ENCODE peak calls at places on chromosomes 5 and 9, in six cellular contexts. T, I, L, U, N and H are unnamed samples.

GRCh38 chr9:133892193-133892920 is 99.8 kb downstream of the VAV2 start:
- DNase-seq in T (no peak), L (no peak), U (no peak), I (no peak), N (no peak), H (no peak)

GRCh38 chr5:149581192-149581861 is at the start of gene ARHGEF37:
- DNase-seq in I (peak; percentile 96), T (peak; percentile 86), U (peak; percentile 94), L (peak; percentile 89), N (peak; percentile 49), H (peak; percentile 57)

GRCh38 chr9:135673941-135674340 is 10.8 kb downstream of the LCN9 start:
- DNase-seq in L (no peak), N (no peak), U (no peak), I (no peak), T (no peak), H (no peak)

GRCh38 chr9:13841801-13842462 is 472.0 kb downstream of the NFIB start:
- DNase-seq in L (no peak), U (no peak), I (peak; percentile 17), T (no peak), N (no peak), H (no peak)

GRCh38 chr5:157454273-157454672 is 5.7 kb upstream of the NIPAL4 start:
- DNase-seq in L (no peak), T (no peak), N (no peak), U (no peak), I (no peak), H (no peak)

GRCh38 chr5:107319921-107320320 is 350.8 kb downstream of the EFNA5 start:
- DNase-seq in I (no peak), T (no peak), L (no peak), N (no peak), U (no peak), H (no peak)

GRCh38 chr5:157820593-157821252 is 38.2 kb downstream of the CLINT1 start:
- DNase-seq in I (no peak), T (no peak), N (no peak), L (peak; percentile 28), U (no peak), H (no peak)

GRCh38 chr5:180669661-180670060 is 20.3 kb upstream of the FLT4 start:
- DNase-seq in N (no peak), I (no peak), L (no peak), T (no peak), U (no peak), H (no peak)

GRCh38 chr5:181215997-181216982 is 6.8 kb upstream of the TRIM41 start:
- DNase-seq in I (no peak), T (no peak), L (no peak), U (no peak), N (no peak), H (no peak)

GRCh38 chr5:168106008-168106761 is 185.3 kb upstream of the WWC1 start:
- DNase-seq in I (no peak), T (no peak), L (no peak), U (no peak), N (no peak), H (no peak)

GRCh38 chr9:71985070-71985956 is 73.9 kb downstream of the C9orf85 start:
- DNase-seq in N (no peak), L (no peak), T (no peak), U (no peak), I (no peak), H (no peak)

GRCh38 chr5:171055881-171056454 is 194.2 kb downstream of the RANBP17 start:
- DNase-seq in U (no peak), N (no peak), L (no peak), I (no peak), T (no peak), H (no peak)

GRCh38 chr9:111728617-111729366 is 65.9 kb downstream of the SHOC1 start:
- DNase-seq in L (no peak), T (no peak), N (no peak), I (no peak), U (no peak), H (no peak)

GRCh38 chr5:135829681-135830383 is 4.6 kb upstream of the SLC25A48 start:
- DNase-seq in L (no peak), I (peak; percentile 66), T (peak; percentile 47), U (peak; percentile 57), N (no peak), H (no peak)

GRCh38 chr5:97550164-97550563 is 367.1 kb upstream of the RIOK2 start:
- DNase-seq in U (no peak), T (no peak), L (no peak), I (no peak), N (no peak), H (no peak)

GRCh38 chr5:160655717-160656116 is 196.3 kb downstream of the ATP10B start:
- DNase-seq in I (no peak), L (no peak), U (no peak), N (no peak), T (no peak), H (no peak)

GRCh38 chr5:58462623-58463230 is 2.8 kb upstream of the PLK2 start:
- DNase-seq in T (peak; percentile 23), I (no peak), L (peak; percentile 49), N (peak; percentile 33), U (no peak), H (no peak)

GRCh38 chr9:7315746-7316457 is 483.7 kb downstream of the DMAC1 start:
- DNase-seq in I (no peak), U (no peak), T (no peak), N (no peak), L (no peak), H (no peak)

GRCh38 chr5:141637266-141637692 is 482 bp downstream of the RELL2 start:
- DNase-seq in L (no peak), U (no peak), T (peak; percentile 27), I (peak; percentile 42), N (peak; percentile 54), H (no peak)

GRCh38 chr9:134374301-134375010 is 48.2 kb downstream of the RXRA start:
- DNase-seq in U (peak; percentile 45), I (no peak), L (no peak), N (no peak), T (peak; percentile 37), H (no peak)

GRCh38 chr5:81232449-81233079 is 558 bp upstream of the CKMT2 start:
- DNase-seq in N (no peak), U (peak; percentile 85), I (peak; percentile 76), T (peak; percentile 9), L (peak; percentile 72), H (no peak)

GRCh38 chr9:89425921-89426388 is 72.0 kb downstream of the SEMA4D start:
- DNase-seq in L (no peak), T (no peak), N (no peak), I (no peak), U (no peak), H (no peak)

GRCh38 chr5:14902826-14903560 is 31.4 kb upstream of the ANKH start:
- DNase-seq in T (no peak), I (no peak), N (no peak), U (no peak), L (no peak), H (no peak)

GRCh38 chr5:170821257-170821800 is 37.8 kb downstream of the GABRP start:
- DNase-seq in L (no peak), U (no peak), N (no peak), I (no peak), T (no peak), H (no peak)

DNA sequence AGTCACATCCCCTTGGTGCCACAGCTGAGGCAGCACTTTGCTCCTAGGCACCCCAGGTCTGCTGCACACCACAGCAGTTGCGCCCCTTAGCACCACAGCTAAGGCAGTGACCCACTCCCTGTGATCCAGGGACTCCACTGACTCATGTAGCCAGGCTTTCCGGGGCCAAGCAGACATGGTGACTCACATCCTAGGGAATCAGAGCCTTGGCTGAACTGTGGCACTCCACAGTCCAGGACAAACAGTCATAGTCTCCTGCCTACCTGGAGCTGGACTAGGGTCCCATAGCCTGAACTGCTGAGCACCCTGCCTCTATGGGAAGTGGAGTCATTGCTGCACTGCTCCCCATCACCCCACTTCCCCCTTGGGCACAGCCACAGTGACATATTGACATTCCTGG is 338.7 kb downstream of the NPR3 start:
- DNase-seq in T (no peak), N (no peak), U (no peak), L (no peak), I (no peak), H (no peak)
- TF ChIP-seq CTCF in T (no peak), N (no peak), U (no peak), L (no peak), I (no peak), H (no peak)

GRCh38 chr5:45772402-45772801 is 76.2 kb upstream of the HCN1 start:
- DNase-seq in T (no peak), U (no peak), N (no peak), L (no peak), I (no peak), H (no peak)

GRCh38 chr5:45779874-45780671 is 83.9 kb upstream of the HCN1 start:
- DNase-seq in N (no peak), U (no peak), L (no peak), T (peak; percentile 20), I (no peak), H (no peak)

DNA sequence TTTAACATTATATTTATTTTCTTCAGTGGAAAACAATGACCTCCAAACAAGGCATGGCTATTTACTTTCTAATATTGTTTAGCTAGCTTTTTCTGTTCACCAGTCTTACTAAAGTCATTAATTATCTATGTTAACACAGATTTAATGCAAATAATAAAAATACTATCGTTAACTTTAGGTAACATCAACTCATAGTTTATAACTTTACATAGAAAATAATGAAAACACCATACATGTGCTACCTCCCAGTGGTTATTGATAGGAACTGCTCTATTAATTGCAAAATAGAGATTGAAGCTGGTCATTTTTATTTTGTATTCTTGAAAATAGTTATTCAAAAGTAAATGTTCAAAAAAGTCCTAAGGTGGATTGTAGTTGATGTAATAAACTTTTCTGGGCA is 78.3 kb upstream of the HCN1 start:
- DNase-seq in L (no peak), T (no peak), N (no peak), I (no peak), U (no peak), H (no peak)
- TF ChIP-seq CTCF in L (no peak), T (peak; percentile 30), N (no peak), I (no peak), U (peak; percentile 49), H (no peak)

DNA sequence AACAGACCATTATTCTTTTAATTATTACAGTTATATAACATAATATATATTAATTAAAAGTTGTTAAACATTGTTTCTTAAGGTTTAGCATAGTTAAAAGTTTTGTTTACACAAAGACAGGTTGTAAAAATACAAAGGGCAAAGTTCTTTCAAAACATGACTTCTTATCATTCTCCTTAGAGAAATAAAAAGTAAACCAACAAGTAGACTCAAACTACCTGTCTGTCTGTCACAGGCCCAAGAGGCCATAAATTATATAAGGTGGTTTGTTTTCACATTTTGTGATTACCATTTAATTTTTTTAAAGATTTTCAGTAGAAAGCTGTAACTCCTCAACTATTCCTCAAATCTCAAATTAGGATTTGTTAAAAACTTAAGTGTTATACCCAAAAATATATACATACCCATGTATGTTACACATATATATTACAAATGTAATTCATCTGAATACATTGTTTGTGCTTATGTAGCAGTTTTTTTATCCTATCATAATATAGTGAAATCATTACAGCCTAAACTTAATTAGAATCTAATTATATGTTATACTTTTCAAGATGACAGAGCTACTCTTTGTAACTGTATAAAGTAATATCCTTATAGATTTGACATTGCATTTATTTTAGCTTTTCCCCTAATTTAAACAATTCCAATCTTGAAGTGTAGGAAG is 93.8 kb upstream of the GRHPR start:
- DNase-seq in N (no peak), I (no peak), T (no peak), U (no peak), L (no peak), H (no peak)
- TF ChIP-seq CTCF in N (no peak), I (no peak), T (no peak), U (no peak), L (no peak), H (no peak)

GRCh38 chr9:86353591-86354047 is 591 bp downstream of the TUT7 start:
- DNase-seq in L (no peak), I (no peak), U (no peak), N (peak; percentile 26), T (no peak), H (no peak)
- TF ChIP-seq CTCF in L (no peak), I (no peak), U (no peak), N (no peak), T (no peak), H (no peak)

GRCh38 chr9:121700831-121701419 is 49.5 kb downstream of the DAB2IP start:
- DNase-seq in U (peak; percentile 66), I (peak; percentile 69), L (no peak), T (no peak), N (no peak), H (no peak)
- TF ChIP-seq CTCF in U (no peak), I (no peak), L (no peak), T (no peak), N (no peak), H (no peak)